ENCODE peak calls at places on chromosomes 13 and 19, in six cellular contexts. One of them, this sample, is unnamed.

GRCh38 chr13:106919093-106919492 is 351.2 kb upstream of the ARGLU1 start:
- DNase-seq in SK-N-SH: no peak
- DNase-seq in fibroblast of lung: no peak
- DNase-seq in PC-3: no peak
- DNase-seq in bronchial epithelial cell: no peak
- DNase-seq in psoas muscle: no peak
- DNase-seq in this sample: no peak

GRCh38 chr19:53966931-53967330 is 4.2 kb downstream of the CACNG8 start:
- DNase-seq in SK-N-SH: no peak
- DNase-seq in fibroblast of lung: no peak
- DNase-seq in PC-3: no peak
- DNase-seq in bronchial epithelial cell: no peak
- DNase-seq in psoas muscle: no peak
- DNase-seq in this sample: no peak

GRCh38 chr19:27794444-27795042 is 1418.4 kb downstream of the UQCRFS1 start:
- DNase-seq in SK-N-SH: no peak
- DNase-seq in fibroblast of lung: peak; percentile 33
- DNase-seq in PC-3: peak; percentile 6
- DNase-seq in bronchial epithelial cell: no peak
- DNase-seq in psoas muscle: no peak
- DNase-seq in this sample: no peak

GRCh38 chr13:31638577-31638976 is 100.7 kb upstream of the RXFP2 start:
- DNase-seq in SK-N-SH: no peak
- DNase-seq in fibroblast of lung: peak; percentile 37
- DNase-seq in PC-3: peak; percentile 32
- DNase-seq in bronchial epithelial cell: peak; percentile 67
- DNase-seq in psoas muscle: no peak
- DNase-seq in this sample: no peak

GRCh38 chr13:107765724-107766436 is 449.5 kb downstream of the LIG4 start:
- DNase-seq in SK-N-SH: peak; percentile 54
- DNase-seq in fibroblast of lung: no peak
- DNase-seq in PC-3: peak; percentile 47
- DNase-seq in bronchial epithelial cell: no peak
- DNase-seq in psoas muscle: no peak
- DNase-seq in this sample: no peak

GRCh38 chr13:26075498-26075897 is 23.7 kb upstream of the SHISA2 start:
- DNase-seq in SK-N-SH: no peak
- DNase-seq in fibroblast of lung: no peak
- DNase-seq in PC-3: peak; percentile 16
- DNase-seq in bronchial epithelial cell: no peak
- DNase-seq in psoas muscle: no peak
- DNase-seq in this sample: no peak

GRCh38 chr13:49292742-49293498 is 45.2 kb downstream of the CDADC1 start:
- DNase-seq in SK-N-SH: peak; percentile 49
- DNase-seq in fibroblast of lung: peak; percentile 94
- DNase-seq in PC-3: no peak
- DNase-seq in bronchial epithelial cell: no peak
- DNase-seq in psoas muscle: peak; percentile 53
- DNase-seq in this sample: peak; percentile 82

GRCh38 chr13:60261432-60262351 is 98.0 kb upstream of the DIAPH3 start:
- DNase-seq in SK-N-SH: no peak
- DNase-seq in fibroblast of lung: no peak
- DNase-seq in PC-3: no peak
- DNase-seq in bronchial epithelial cell: no peak
- DNase-seq in psoas muscle: no peak
- DNase-seq in this sample: no peak

GRCh38 chr13:44541601-44542000 is 34.5 kb downstream of the TSC22D1 start:
- DNase-seq in SK-N-SH: no peak
- DNase-seq in fibroblast of lung: no peak
- DNase-seq in PC-3: no peak
- DNase-seq in bronchial epithelial cell: no peak
- DNase-seq in psoas muscle: no peak
- DNase-seq in this sample: no peak

GRCh38 chr19:13398780-13399726 is 107.2 kb downstream of the CACNA1A start:
- DNase-seq in SK-N-SH: no peak
- DNase-seq in fibroblast of lung: peak; percentile 79
- DNase-seq in PC-3: peak; percentile 99
- DNase-seq in bronchial epithelial cell: peak; percentile 93
- DNase-seq in psoas muscle: no peak
- DNase-seq in this sample: no peak

GRCh38 chr13:91292630-91293221 is 54.8 kb upstream of the MIR17HG start:
- DNase-seq in SK-N-SH: peak; percentile 1
- DNase-seq in fibroblast of lung: no peak
- DNase-seq in PC-3: no peak
- DNase-seq in bronchial epithelial cell: no peak
- DNase-seq in psoas muscle: no peak
- DNase-seq in this sample: no peak

GRCh38 chr13:45718063-45718462 is 15.9 kb downstream of the CBY2 start:
- DNase-seq in SK-N-SH: peak; percentile 48
- DNase-seq in fibroblast of lung: peak; percentile 32
- DNase-seq in PC-3: peak; percentile 41
- DNase-seq in bronchial epithelial cell: peak; percentile 36
- DNase-seq in psoas muscle: no peak
- DNase-seq in this sample: no peak

GRCh38 chr13:25420161-25420560 is 48.4 kb downstream of the ATP8A2 start:
- DNase-seq in SK-N-SH: no peak
- DNase-seq in fibroblast of lung: no peak
- DNase-seq in PC-3: no peak
- DNase-seq in bronchial epithelial cell: no peak
- DNase-seq in psoas muscle: no peak
- DNase-seq in this sample: no peak

GRCh38 chr19:47699360-47699917 is 13.8 kb upstream of the EHD2 start:
- DNase-seq in SK-N-SH: peak; percentile 95
- DNase-seq in fibroblast of lung: no peak
- DNase-seq in PC-3: peak; percentile 43
- DNase-seq in bronchial epithelial cell: no peak
- DNase-seq in psoas muscle: peak; percentile 55
- DNase-seq in this sample: peak; percentile 67

GRCh38 chr19:57351867-57352266 is 796 bp downstream of the ZNF304 start:
- DNase-seq in SK-N-SH: no peak
- DNase-seq in fibroblast of lung: no peak
- DNase-seq in PC-3: no peak
- DNase-seq in bronchial epithelial cell: peak; percentile 48
- DNase-seq in psoas muscle: no peak
- DNase-seq in this sample: no peak

GRCh38 chr19:32543107-32543900 is 37.7 kb upstream of the PDCD5 start:
- DNase-seq in SK-N-SH: no peak
- DNase-seq in fibroblast of lung: no peak
- DNase-seq in PC-3: peak; percentile 66
- DNase-seq in bronchial epithelial cell: peak; percentile 2
- DNase-seq in psoas muscle: no peak
- DNase-seq in this sample: no peak

GRCh38 chr19:46520616-46521015 is 24.9 kb upstream of the PNMA8B start:
- DNase-seq in SK-N-SH: no peak
- DNase-seq in fibroblast of lung: no peak
- DNase-seq in PC-3: no peak
- DNase-seq in bronchial epithelial cell: no peak
- DNase-seq in psoas muscle: no peak
- DNase-seq in this sample: no peak

GRCh38 chr13:62014299-62014698 is 598.6 kb upstream of the PCDH20 start:
- DNase-seq in SK-N-SH: peak; percentile 12
- DNase-seq in fibroblast of lung: peak; percentile 57
- DNase-seq in PC-3: peak; percentile 54
- DNase-seq in bronchial epithelial cell: peak; percentile 19
- DNase-seq in psoas muscle: no peak
- DNase-seq in this sample: no peak

GRCh38 chr13:52158629-52159158 is 703 bp downstream of the NEK3 start:
- DNase-seq in SK-N-SH: peak; percentile 58
- DNase-seq in fibroblast of lung: peak; percentile 61
- DNase-seq in PC-3: peak; percentile 1
- DNase-seq in bronchial epithelial cell: peak; percentile 28
- DNase-seq in psoas muscle: peak; percentile 27
- DNase-seq in this sample: peak; percentile 67

GRCh38 chr19:17706750-17707181 is 12.5 kb upstream of the MAP1S start:
- DNase-seq in SK-N-SH: peak; percentile 87
- DNase-seq in fibroblast of lung: peak; percentile 19
- DNase-seq in PC-3: no peak
- DNase-seq in bronchial epithelial cell: peak; percentile 15
- DNase-seq in psoas muscle: no peak
- DNase-seq in this sample: no peak

GRCh38 chr13:44932171-44932849 is 57.0 kb downstream of the NUFIP1 start:
- DNase-seq in SK-N-SH: no peak
- DNase-seq in fibroblast of lung: peak; percentile 51
- DNase-seq in PC-3: peak; percentile 55
- DNase-seq in bronchial epithelial cell: peak; percentile 15
- DNase-seq in psoas muscle: no peak
- DNase-seq in this sample: no peak

GRCh38 chr13:113049981-113050380 is 55.6 kb upstream of the F7 start:
- DNase-seq in SK-N-SH: no peak
- DNase-seq in fibroblast of lung: no peak
- DNase-seq in PC-3: no peak
- DNase-seq in bronchial epithelial cell: no peak
- DNase-seq in psoas muscle: no peak
- DNase-seq in this sample: no peak

GRCh38 chr19:7505682-7506384 is 10.1 kb upstream of the ZNF358 start:
- DNase-seq in SK-N-SH: peak; percentile 95
- DNase-seq in fibroblast of lung: no peak
- DNase-seq in PC-3: no peak
- DNase-seq in bronchial epithelial cell: no peak
- DNase-seq in psoas muscle: no peak
- DNase-seq in this sample: no peak

GRCh38 chr13:95698047-95698749 is 21.3 kb downstream of the DNAJC3 start:
- DNase-seq in SK-N-SH: no peak
- DNase-seq in fibroblast of lung: no peak
- DNase-seq in PC-3: peak; percentile 33
- DNase-seq in bronchial epithelial cell: peak; percentile 42
- DNase-seq in psoas muscle: no peak
- DNase-seq in this sample: no peak
- TF ChIP-seq CTCF in SK-N-SH: peak; percentile 24
- TF ChIP-seq CTCF in fibroblast of lung: no peak
- TF ChIP-seq CTCF in PC-3: peak; percentile 40
- TF ChIP-seq CTCF in bronchial epithelial cell: peak; percentile 45
- TF ChIP-seq CTCF in psoas muscle: no peak
- TF ChIP-seq CTCF in this sample: no peak

DNA sequence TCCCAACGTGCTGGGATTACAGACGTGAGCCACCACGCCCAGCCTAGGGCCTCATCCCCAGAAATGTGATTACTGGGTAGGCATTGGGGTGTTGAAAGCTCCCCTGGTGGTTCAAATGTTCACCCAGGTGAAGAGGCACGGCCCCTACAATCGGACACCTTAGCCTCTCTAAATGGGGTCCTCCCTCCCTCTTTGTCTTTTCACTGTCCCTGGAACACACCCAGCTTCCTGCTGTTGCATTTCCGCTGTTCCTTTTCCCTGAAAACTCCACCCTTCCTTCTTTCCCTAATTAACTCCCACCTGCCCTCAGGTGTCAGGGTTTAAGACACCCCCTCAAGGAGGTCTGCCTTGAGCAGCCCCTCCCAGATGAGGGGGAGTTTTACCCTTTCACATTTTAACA is 3.6 kb upstream of the PRODH2 start:
- DNase-seq in SK-N-SH: no peak
- DNase-seq in fibroblast of lung: no peak
- DNase-seq in PC-3: no peak
- DNase-seq in bronchial epithelial cell: no peak
- DNase-seq in psoas muscle: no peak
- DNase-seq in this sample: no peak
- H3K36me3 ChIP-seq in SK-N-SH: no peaks in the 10 kb centered on the region
- H3K36me3 ChIP-seq in fibroblast of lung: no peaks in the 10 kb centered on the region
- H3K36me3 ChIP-seq in PC-3: no peaks in the 10 kb centered on the region
- H3K36me3 ChIP-seq in bronchial epithelial cell: no peaks in the 10 kb centered on the region
- H3K36me3 ChIP-seq in psoas muscle: no peaks in the 10 kb centered on the region
- H3K36me3 ChIP-seq in this sample: no peaks in the 10 kb centered on the region

GRCh38 chr13:99768986-99769385 is 202.6 kb downstream of the ZIC5 start:
- DNase-seq in SK-N-SH: no peak
- DNase-seq in fibroblast of lung: no peak
- DNase-seq in PC-3: no peak
- DNase-seq in bronchial epithelial cell: no peak
- DNase-seq in psoas muscle: no peak
- DNase-seq in this sample: no peak

GRCh38 chr13:99765869-99766268 is 205.7 kb downstream of the ZIC5 start:
- DNase-seq in SK-N-SH: no peak
- DNase-seq in fibroblast of lung: no peak
- DNase-seq in PC-3: no peak
- DNase-seq in bronchial epithelial cell: no peak
- DNase-seq in psoas muscle: no peak
- DNase-seq in this sample: no peak

GRCh38 chr13:99766641-99767045 is 204.9 kb downstream of the ZIC5 start:
- DNase-seq in SK-N-SH: no peak
- DNase-seq in fibroblast of lung: no peak
- DNase-seq in PC-3: no peak
- DNase-seq in bronchial epithelial cell: peak; percentile 4
- DNase-seq in psoas muscle: no peak
- DNase-seq in this sample: no peak
- TF ChIP-seq CTCF in SK-N-SH: no peak
- TF ChIP-seq CTCF in fibroblast of lung: no peak
- TF ChIP-seq CTCF in PC-3: no peak
- TF ChIP-seq CTCF in bronchial epithelial cell: peak; percentile 2
- TF ChIP-seq CTCF in psoas muscle: no peak
- TF ChIP-seq CTCF in this sample: no peak

GRCh38 chr19:1998712-1999708 is 16.5 kb downstream of the BTBD2 start:
- DNase-seq in SK-N-SH: no peak
- DNase-seq in fibroblast of lung: no peak
- DNase-seq in PC-3: no peak
- DNase-seq in bronchial epithelial cell: no peak
- DNase-seq in psoas muscle: no peak
- DNase-seq in this sample: no peak
- H3K36me3 ChIP-seq in SK-N-SH: peaks cover 12% of the 10 kb centered on the region
- H3K36me3 ChIP-seq in fibroblast of lung: peaks cover 5% of the 10 kb centered on the region
- H3K36me3 ChIP-seq in PC-3: peaks cover 5% of the 10 kb centered on the region
- H3K36me3 ChIP-seq in bronchial epithelial cell: peaks cover 14% of the 10 kb centered on the region
- H3K36me3 ChIP-seq in psoas muscle: no peaks in the 10 kb centered on the region
- H3K36me3 ChIP-seq in this sample: peaks cover 36% of the 10 kb centered on the region

GRCh38 chr13:97124237-97124636 is 97.9 kb upstream of the MBNL2 start:
- DNase-seq in SK-N-SH: no peak
- DNase-seq in fibroblast of lung: no peak
- DNase-seq in PC-3: no peak
- DNase-seq in bronchial epithelial cell: no peak
- DNase-seq in psoas muscle: no peak
- DNase-seq in this sample: no peak

GRCh38 chr13:97125051-97125809 is 96.9 kb upstream of the MBNL2 start:
- DNase-seq in SK-N-SH: peak; percentile 50
- DNase-seq in fibroblast of lung: peak; percentile 87
- DNase-seq in PC-3: peak; percentile 80
- DNase-seq in bronchial epithelial cell: peak; percentile 85
- DNase-seq in psoas muscle: peak; percentile 43
- DNase-seq in this sample: peak; percentile 67

GRCh38 chr13:97122381-97122996 is 99.6 kb upstream of the MBNL2 start:
- DNase-seq in SK-N-SH: no peak
- DNase-seq in fibroblast of lung: peak; percentile 66
- DNase-seq in PC-3: peak; percentile 92
- DNase-seq in bronchial epithelial cell: peak; percentile 92
- DNase-seq in psoas muscle: no peak
- DNase-seq in this sample: no peak

GRCh38 chr13:97127842-97128241 is 94.3 kb upstream of the MBNL2 start:
- DNase-seq in SK-N-SH: no peak
- DNase-seq in fibroblast of lung: no peak
- DNase-seq in PC-3: no peak
- DNase-seq in bronchial epithelial cell: no peak
- DNase-seq in psoas muscle: no peak
- DNase-seq in this sample: no peak

GRCh38 chr13:97125810-97126738 is 96.1 kb upstream of the MBNL2 start:
- DNase-seq in SK-N-SH: no peak
- DNase-seq in fibroblast of lung: no peak
- DNase-seq in PC-3: peak; percentile 61
- DNase-seq in bronchial epithelial cell: peak; percentile 91
- DNase-seq in psoas muscle: peak; percentile 41
- DNase-seq in this sample: no peak
- TF ChIP-seq CTCF in SK-N-SH: no peak
- TF ChIP-seq CTCF in fibroblast of lung: no peak
- TF ChIP-seq CTCF in PC-3: no peak
- TF ChIP-seq CTCF in bronchial epithelial cell: no peak
- TF ChIP-seq CTCF in psoas muscle: no peak
- TF ChIP-seq CTCF in this sample: no peak